ENCODE peak calls at places on chromosomes 12 and 14, in ten cellular contexts. C is SHP77; A is activated T-cell treated with anti-CD3 and anti-CD28 coated beads for 48 hours; W is mesothelial cell of epicardium; R is substantia nigra; S is activated effector memory CD4-positive, alpha-beta T cell treated with Interleukin-2 at 50 U/mL for 16 hours; V is H7; Y is activated naive CD4-positive, alpha-beta T cell; M is NT2/D1; P is NCI-H1092. B is an unnamed sample.

GRCh38 chr12:124774462-124775167 is 89.0 kb downstream of the SCARB1 start:
- DNase-seq in Y (no peak), V (no peak), A (peak; percentile 76), S (peak; percentile 25), W (no peak), M (no peak), P (no peak), C (no peak), R (no peak), B (peak; percentile 3)

GRCh38 chr12:102510031-102510430 is 29.7 kb upstream of the IGF1 start:
- DNase-seq in M (no peak), V (no peak), R (no peak), C (no peak), A (no peak), S (no peak), P (no peak), W (no peak), Y (no peak), B (no peak)

GRCh38 chr14:32606297-32606696 is 277.2 kb downstream of the AKAP6 start:
- DNase-seq in V (no peak), C (no peak), P (no peak), A (no peak), R (no peak), M (no peak), Y (no peak), S (no peak), W (no peak), B (no peak)

GRCh38 chr14:59199614-59200013 is 11.1 kb downstream of the DAAM1 start:
- DNase-seq in M (no peak), V (no peak), P (no peak), C (no peak), R (no peak), S (no peak), W (no peak), Y (no peak), A (no peak), B (no peak)

GRCh38 chr12:94777936-94778335 is 127.6 kb upstream of the TMCC3 start:
- DNase-seq in W (no peak), V (no peak), P (no peak), R (no peak), S (no peak), Y (no peak), C (no peak), M (no peak), A (no peak), B (no peak)

GRCh38 chr12:67427336-67427735 is 158.2 kb downstream of the CAND1 start:
- DNase-seq in S (no peak), W (no peak), A (no peak), M (no peak), V (no peak), Y (no peak), P (no peak), R (no peak), C (no peak), B (no peak)

GRCh38 chr12:113471619-113472171 is at the start of gene LHX5:
- DNase-seq in C (no peak), Y (no peak), W (no peak), P (no peak), R (no peak), M (no peak), A (no peak), V (peak; percentile 83), S (no peak), B (no peak)

GRCh38 chr12:125180144-125180543 is 114.9 kb downstream of the AACS start:
- DNase-seq in M (no peak), W (no peak), Y (no peak), C (no peak), A (no peak), S (no peak), V (no peak), P (no peak), R (no peak), B (no peak)

GRCh38 chr14:100616854-100617714 is 29.9 kb upstream of the BEGAIN start:
- DNase-seq in M (no peak), S (no peak), W (no peak), P (no peak), V (peak; percentile 17), R (no peak), Y (no peak), C (no peak), A (no peak), B (no peak)

GRCh38 chr12:1050059-1050707 is 59.2 kb downstream of the ERC1 start:
- DNase-seq in R (no peak), C (no peak), V (no peak), S (no peak), M (no peak), P (no peak), W (no peak), A (no peak), Y (no peak), B (no peak)